ENCODE peak calls at places on chromosomes 4 and X, in four cellular contexts. R, Y, Z and C are unnamed samples.

GRCh38 chrX:107747596-107748161 is 27.9 kb downstream of the TSC22D3 start:
- DNase-seq in R (no peak), Z (no peak), Y (peak; percentile 31), C (peak; percentile 82)

GRCh38 chr4:173424899-173425805 is 26.2 kb upstream of the SCRG1 start:
- DNase-seq in R (no peak), Y (no peak), Z (no peak), C (no peak)

GRCh38 chr4:6250235-6250983 is 19.2 kb upstream of the WFS1 start:
- DNase-seq in R (peak; percentile 51), Z (no peak), Y (no peak), C (peak; percentile 55)

GRCh38 chrX:13087322-13088154 is 43.1 kb upstream of the FAM9C start:
- DNase-seq in Y (no peak), Z (no peak), R (no peak), C (peak; percentile 9)

GRCh38 chr4:33961751-33962150 is 2282.6 kb downstream of the ARAP2 start:
- DNase-seq in Y (no peak), Z (no peak), R (no peak), C (no peak)

GRCh38 chrX:47690175-47690574 is 31.2 kb upstream of the UXT start:
- DNase-seq in Y (no peak), Z (no peak), R (peak; percentile 54), C (no peak)

GRCh38 chr4:677431-678293 is 3.3 kb downstream of the MYL5 start:
- DNase-seq in R (peak; percentile 80), Z (no peak), Y (no peak), C (peak; percentile 48)

GRCh38 chr4:1053080-1053661 is 41.7 kb downstream of the FGFRL1 start:
- DNase-seq in Z (no peak), R (peak; percentile 77), Y (no peak), C (no peak)

GRCh38 chrX:106952988-106953387 is 32.8 kb downstream of the CLDN2 start:
- DNase-seq in Z (no peak), R (no peak), Y (no peak), C (peak; percentile 5)

GRCh38 chr4:89837385-89837995 is 529 bp upstream of the SNCA start:
- DNase-seq in Z (no peak), Y (no peak), R (peak; percentile 76), C (peak; percentile 41)

GRCh38 chr4:161936625-161937133 is 227.1 kb downstream of the FSTL5 start:
- DNase-seq in Z (no peak), Y (no peak), R (no peak), C (peak; percentile 70)

GRCh38 chrX:14832591-14832990 is 40.3 kb downstream of the FANCB start:
- DNase-seq in R (no peak), Z (no peak), Y (no peak), C (no peak)
- H3K27ac ChIP-seq in R (no peak overlapping the region), Z (no peak overlapping the region), Y (no peak overlapping the region), C (no peak overlapping the region)

DNA sequence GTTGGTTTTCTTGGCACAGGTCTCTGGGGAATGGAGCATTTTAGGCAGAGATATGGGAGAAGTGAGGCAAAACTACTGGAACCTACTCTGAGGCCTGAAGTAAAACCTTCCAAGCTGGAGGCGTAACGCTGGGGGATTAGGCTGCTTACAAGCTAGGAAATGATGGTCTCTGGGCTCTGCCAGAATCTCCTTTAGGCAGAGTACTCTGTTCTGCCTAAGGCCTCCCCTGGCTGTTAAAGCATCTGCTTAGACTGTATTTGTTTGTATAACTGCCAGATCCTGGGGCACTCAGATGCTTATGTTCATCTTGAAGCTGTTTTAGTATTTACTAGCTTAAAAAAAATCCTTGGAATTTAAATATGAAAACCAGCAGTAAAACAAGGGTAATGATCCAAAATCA is 822.2 kb downstream of the RPA4 start:
- DNase-seq in Z (no peak), Y (no peak), R (no peak), C (no peak)
- TF ChIP-seq CTCF in Z (no peak), Y (no peak), R (no peak), C (no peak)

DNA sequence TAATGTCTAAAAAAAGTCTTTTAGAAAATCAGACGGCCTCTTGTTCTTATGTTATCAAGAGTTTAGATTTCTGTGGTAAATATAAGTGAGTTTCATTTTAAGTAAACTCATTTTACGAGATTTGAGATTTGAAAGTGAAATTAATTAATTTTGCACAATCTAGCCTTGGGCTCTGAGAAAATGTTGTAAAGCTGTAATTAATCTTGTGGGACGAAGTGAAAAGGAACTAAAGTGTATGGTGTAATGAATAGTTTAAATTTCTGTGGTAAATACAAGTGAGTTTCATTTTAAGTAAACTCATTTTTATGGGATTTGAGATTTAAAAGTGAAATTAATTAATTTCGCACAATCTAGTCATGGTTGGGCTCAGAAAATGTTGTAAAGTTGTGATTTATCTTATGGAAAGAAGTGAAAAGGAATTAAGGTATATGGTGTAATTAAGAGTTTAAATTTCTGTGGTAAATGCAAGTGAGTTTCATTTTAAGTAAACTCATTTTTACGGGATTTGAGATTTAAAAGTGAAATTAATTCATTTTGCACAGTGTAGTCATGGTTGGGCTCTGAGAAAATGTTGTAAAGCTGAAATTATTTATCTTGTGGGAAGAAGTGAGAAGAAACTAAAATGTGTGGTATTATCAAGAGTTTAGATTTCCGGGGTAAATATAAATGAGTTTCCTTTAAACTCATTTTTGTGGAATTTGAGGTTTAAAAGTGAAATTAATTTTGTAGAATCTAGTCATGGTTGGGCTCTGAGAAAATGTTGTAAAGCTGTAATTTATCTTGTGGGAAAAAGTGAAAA is 1.6 kb downstream of the SCML1 start:
- DNase-seq in Y (no peak), R (no peak), Z (no peak), C (no peak)
- H3K27ac ChIP-seq in Y (peak overlapping the region; percentile 87), R (no peak overlapping the region), Z (peak overlapping the region; percentile 88), C (peak overlapping the region; percentile 88)

GRCh38 chr4:7570156-7570778 is 135.5 kb upstream of the PSAPL1 start:
- DNase-seq in R (no peak), Z (no peak), Y (no peak), C (no peak)

GRCh38 chr4:7561557-7561956 is 126.8 kb upstream of the PSAPL1 start:
- DNase-seq in Y (no peak), Z (no peak), R (no peak), C (no peak)

GRCh38 chr4:7564242-7564641 is 129.5 kb upstream of the PSAPL1 start:
- DNase-seq in Z (no peak), Y (no peak), R (no peak), C (no peak)

GRCh38 chr4:7571001-7571400 is 136.3 kb upstream of the PSAPL1 start:
- DNase-seq in Z (no peak), R (no peak), Y (no peak), C (no peak)

GRCh38 chr4:7565483-7565882 is 130.8 kb upstream of the PSAPL1 start:
- DNase-seq in R (no peak), Z (no peak), Y (no peak), C (no peak)
- TF ChIP-seq CTCF in R (no peak), Z (no peak), Y (no peak), C (no peak)